ENCODE peak calls at places on chromosomes 1 and 21, in eight cellular contexts. U, I, K, Q, P, E, H and S are unnamed samples.

GRCh38 chr21:35643176-35643575 is 417.1 kb downstream of the SETD4 start:
- DNase-seq in U (no peak), I (peak; percentile 65), K (peak; percentile 76), Q (no peak), P (no peak), E (no peak), H (peak; percentile 69), S (no peak)

GRCh38 chr1:5770981-5771765 is 221.1 kb downstream of the NPHP4 start:
- DNase-seq in U (no peak), I (no peak), K (no peak), Q (no peak), P (peak; percentile 57), E (peak; percentile 68), H (no peak), S (no peak)

GRCh38 chr1:156115514-156116374 is 1.2 kb downstream of the LMNA start:
- DNase-seq in U (no peak), I (peak; percentile 61), K (peak; percentile 77), Q (peak; percentile 65), P (peak; percentile 85), E (peak; percentile 81), H (peak; percentile 53), S (no peak)

GRCh38 chr1:48582408-48582807 is 110.4 kb upstream of the SPATA6 start:
- DNase-seq in U (no peak), I (no peak), K (no peak), Q (no peak), P (no peak), E (no peak), H (peak; percentile 44), S (no peak)

GRCh38 chr1:58922302-58923089 is 138.6 kb upstream of the JUN start:
- DNase-seq in U (no peak), I (no peak), K (peak; percentile 59), Q (peak; percentile 70), P (peak; percentile 85), E (no peak), H (peak; percentile 97), S (peak; percentile 32)

GRCh38 chr1:41862411-41863221 is 56.1 kb downstream of the HIVEP3 start:
- DNase-seq in U (no peak), I (peak; percentile 76), K (peak; percentile 95), Q (no peak), P (no peak), E (no peak), H (peak; percentile 93), S (no peak)

GRCh38 chr1:37338658-37339057 is 135.7 kb upstream of the ZC3H12A start:
- DNase-seq in U (no peak), I (no peak), K (no peak), Q (no peak), P (peak; percentile 20), E (no peak), H (no peak), S (no peak)

GRCh38 chr1:219092206-219092605 is 81.5 kb upstream of the LYPLAL1 start:
- DNase-seq in U (peak; percentile 34), I (no peak), K (peak; percentile 72), Q (no peak), P (no peak), E (no peak), H (peak; percentile 62), S (no peak)

GRCh38 chr1:218284377-218284916 is 646 bp upstream of the RRP15 start:
- DNase-seq in U (no peak), I (no peak), K (no peak), Q (no peak), P (no peak), E (no peak), H (peak; percentile 23), S (no peak)

GRCh38 chr1:219903353-219903871 is 24.9 kb downstream of the SLC30A10 start:
- DNase-seq in U (no peak), I (no peak), K (no peak), Q (no peak), P (no peak), E (no peak), H (no peak), S (no peak)